ENCODE peak calls at places on chromosome 19, in five cellular contexts. S is right cardiac atrium, K is anterior cingulate cortex, Z is NCI-H2029, Y is memory B cell. H is an unnamed sample.
A peak's percentile ranks its signal among the peaks of the same experiment; 100 is the strongest.

GRCh38 chr19:1279782-1280341 is 4.5 kb downstream of the FAM174C start:
- DNase-seq in S (peak; percentile 94), K (peak; percentile 66), Z (peak; percentile 66), Y (peak; percentile 84), H (peak; percentile 37)

GRCh38 chr19:44680536-44680935 is 9.3 kb downstream of the CEACAM19 start:
- DNase-seq in S (no peak), K (no peak), Z (no peak), Y (no peak), H (no peak)

GRCh38 chr19:14474827-14475226 is 327 bp downstream of the PTGER1 start:
- DNase-seq in S (peak; percentile 62), K (no peak), Z (no peak), Y (no peak), H (no peak)

GRCh38 chr19:46731584-46731983 is 14.3 kb upstream of the FKRP start:
- DNase-seq in S (peak; percentile 58), K (no peak), Z (no peak), Y (no peak), H (no peak)

GRCh38 chr19:5191091-5191490 is 149.5 kb downstream of the PTPRS start:
- DNase-seq in S (no peak), K (no peak), Z (no peak), Y (no peak), H (no peak)

GRCh38 chr19:7224205-7224833 is 69.9 kb downstream of the INSR start:
- DNase-seq in S (peak; percentile 66), K (no peak), Z (peak; percentile 60), Y (no peak), H (no peak)

GRCh38 chr19:1169921-1170885 is 3.9 kb downstream of the SBNO2 start:
- DNase-seq in S (no peak), K (peak; percentile 28), Z (no peak), Y (no peak), H (no peak)

GRCh38 chr19:10289836-10290438 is at the start of gene ICAM5:
- DNase-seq in S (no peak), K (peak; percentile 23), Z (no peak), Y (peak; percentile 49), H (no peak)

GRCh38 chr19:5099822-5100221 is 130.9 kb downstream of the KDM4B start:
- DNase-seq in S (no peak), K (no peak), Z (no peak), Y (no peak), H (no peak)

GRCh38 chr19:22144394-22144793 is 52.4 kb downstream of the ZNF676 start:
- DNase-seq in S (no peak), K (no peak), Z (no peak), Y (no peak), H (no peak)

GRCh38 chr19:7680606-7681335 is at the start of gene TRAPPC5:
- DNase-seq in S (peak; percentile 96), K (peak; percentile 79), Z (peak; percentile 85), Y (peak; percentile 94), H (peak; percentile 17)

GRCh38 chr19:29842471-29843179 is 30.8 kb downstream of the CCNE1 start:
- DNase-seq in S (no peak), K (no peak), Z (no peak), Y (no peak), H (no peak)

GRCh38 chr19:43519436-43520088 is 7.4 kb downstream of the ETHE1 start:
- DNase-seq in S (peak; percentile 87), K (peak; percentile 60), Z (peak; percentile 74), Y (peak; percentile 74), H (no peak)

GRCh38 chr19:4816388-4817165 is 14.9 kb downstream of the TICAM1 start:
- DNase-seq in S (peak; percentile 65), K (no peak), Z (peak; percentile 90), Y (no peak), H (no peak)

GRCh38 chr19:2567580-2567979 is 91.7 kb downstream of the GADD45B start:
- DNase-seq in S (peak; percentile 85), K (no peak), Z (no peak), Y (no peak), H (peak; percentile 59)

GRCh38 chr19:31314849-31315620 is 34.2 kb downstream of the TSHZ3 start:
- DNase-seq in S (no peak), K (no peak), Z (no peak), Y (no peak), H (no peak)

GRCh38 chr19:32220951-32221350 is 124.5 kb upstream of the ZNF507 start:
- DNase-seq in S (no peak), K (no peak), Z (no peak), Y (no peak), H (no peak)

GRCh38 chr19:2353159-2353894 is 6.7 kb upstream of the TMPRSS9 start:
- DNase-seq in S (no peak), K (no peak), Z (no peak), Y (no peak), H (no peak)

GRCh38 chr19:38013913-38014575 is 107.0 kb downstream of the SIPA1L3 start:
- DNase-seq in S (no peak), K (no peak), Z (no peak), Y (no peak), H (no peak)

GRCh38 chr19:55340784-55341147 is 1.1 kb downstream of the KMT5C start:
- DNase-seq in S (no peak), K (peak; percentile 9), Z (no peak), Y (no peak), H (no peak)

GRCh38 chr19:50817941-50818858 is 5.4 kb downstream of the KLK1 start:
- DNase-seq in S (peak; percentile 73), K (no peak), Z (peak; percentile 60), Y (peak; percentile 80), H (no peak)

GRCh38 chr19:4866595-4867424 is 657 bp downstream of the PLIN3 start:
- DNase-seq in S (peak; percentile 84), K (no peak), Z (no peak), Y (peak; percentile 50), H (no peak)

GRCh38 chr19:13861392-13861713 is 15.6 kb upstream of the NANOS3 start:
- DNase-seq in S (no peak), K (no peak), Z (no peak), Y (no peak), H (no peak)

GRCh38 chr19:51531349-51532315 is at the start of gene SIGLEC6:
- DNase-seq in S (peak; percentile 76), K (no peak), Z (no peak), Y (peak; percentile 64), H (no peak)

GRCh38 chr19:804419-805160 is 7.3 kb downstream of the PTBP1 start:
- DNase-seq in S (no peak), K (no peak), Z (no peak), Y (no peak), H (no peak)

GRCh38 chr19:21256722-21257121 is 72.5 kb downstream of the ZNF708 start:
- DNase-seq in S (no peak), K (no peak), Z (no peak), Y (no peak), H (no peak)

GRCh38 chr19:46299004-46299509 is 2.2 kb downstream of the HIF3A start:
- DNase-seq in S (peak; percentile 99), K (peak; percentile 92), Z (peak; percentile 93), Y (no peak), H (peak; percentile 58)

GRCh38 chr19:30287259-30287658 is 84.9 kb upstream of the ZNF536 start:
- DNase-seq in S (no peak), K (no peak), Z (no peak), Y (no peak), H (no peak)

GRCh38 chr19:46442808-46443450 is 14.2 kb upstream of the PNMA8C start:
- DNase-seq in S (no peak), K (no peak), Z (no peak), Y (no peak), H (no peak)

GRCh38 chr19:28596561-28597071 is 616.3 kb downstream of the UQCRFS1 start:
- DNase-seq in S (no peak), K (no peak), Z (no peak), Y (no peak), H (peak; percentile 29)

GRCh38 chr19:44542671-44543070 is 13.2 kb upstream of the CEACAM20 start:
- DNase-seq in S (no peak), K (no peak), Z (no peak), Y (no peak), H (no peak)

GRCh38 chr19:38817081-38817480 is 4.3 kb upstream of the LGALS4 start:
- DNase-seq in S (no peak), K (no peak), Z (no peak), Y (no peak), H (no peak)

GRCh38 chr19:37975596-37976515 is 68.8 kb downstream of the SIPA1L3 start:
- DNase-seq in S (no peak), K (no peak), Z (no peak), Y (no peak), H (no peak)

GRCh38 chr19:47447470-47448359 is 24.0 kb downstream of the SLC8A2 start:
- DNase-seq in S (peak; percentile 72), K (peak; percentile 46), Z (peak; percentile 23), Y (peak; percentile 44), H (peak; percentile 80)

GRCh38 chr19:35199481-35199880 is 29.1 kb downstream of the FAM187B start:
- DNase-seq in S (no peak), K (no peak), Z (no peak), Y (no peak), H (no peak)

GRCh38 chr19:51094696-51095279 is 12.1 kb upstream of the KLK14 start:
- DNase-seq in S (peak; percentile 73), K (no peak), Z (peak; percentile 51), Y (peak; percentile 30), H (no peak)

GRCh38 chr19:1076951-1077350 is 10.0 kb downstream of the ARHGAP45 start:
- DNase-seq in S (peak; percentile 83), K (peak; percentile 29), Z (peak; percentile 82), Y (peak; percentile 73), H (no peak)

GRCh38 chr19:10419646-10420443 is 493 bp upstream of the PDE4A start:
- DNase-seq in S (no peak), K (peak; percentile 43), Z (no peak), Y (peak; percentile 53), H (peak; percentile 33)

GRCh38 chr19:1066251-1066747 is 668 bp upstream of the ARHGAP45 start:
- DNase-seq in S (peak; percentile 55), K (no peak), Z (no peak), Y (no peak), H (no peak)

H was measured in SHP77 treated with DMSO at 0.1 percent for 48 hours.